ENCODE peak calls at places on chromosomes 16 and 17, in five cellular contexts. One of them, this sample, is unnamed.

GRCh38 chr16:59632266-59632855 is 898.2 kb upstream of the GOT2 start:
- DNase-seq in tibial artery: no peak
- DNase-seq in effector memory CD4-positive, alpha-beta T cell: no peak
- DNase-seq in PC-3: no peak
- DNase-seq in body of pancreas: no peak
- DNase-seq in this sample: no peak

GRCh38 chr16:75420987-75421819 is 12.1 kb downstream of the CFDP1 start:
- DNase-seq in tibial artery: peak; percentile 70
- DNase-seq in effector memory CD4-positive, alpha-beta T cell: no peak
- DNase-seq in PC-3: no peak
- DNase-seq in body of pancreas: peak; percentile 50
- DNase-seq in this sample: peak; percentile 54

GRCh38 chr17:75927286-75927922 is 13.4 kb downstream of the FBF1 start:
- DNase-seq in tibial artery: no peak
- DNase-seq in effector memory CD4-positive, alpha-beta T cell: no peak
- DNase-seq in PC-3: no peak
- DNase-seq in body of pancreas: no peak
- DNase-seq in this sample: peak; percentile 82

GRCh38 chr16:31010539-31010938 is at the start of gene STX1B:
- DNase-seq in tibial artery: no peak
- DNase-seq in effector memory CD4-positive, alpha-beta T cell: peak; percentile 6
- DNase-seq in PC-3: no peak
- DNase-seq in body of pancreas: no peak
- DNase-seq in this sample: no peak

GRCh38 chr16:50624449-50624782 is 56.7 kb downstream of the SNX20 start:
- DNase-seq in tibial artery: no peak
- DNase-seq in effector memory CD4-positive, alpha-beta T cell: no peak
- DNase-seq in PC-3: no peak
- DNase-seq in body of pancreas: no peak
- DNase-seq in this sample: no peak

GRCh38 chr17:45381001-45381400 is 51.7 kb downstream of the ARHGAP27 start:
- DNase-seq in tibial artery: no peak
- DNase-seq in effector memory CD4-positive, alpha-beta T cell: no peak
- DNase-seq in PC-3: no peak
- DNase-seq in body of pancreas: no peak
- DNase-seq in this sample: peak; percentile 40

GRCh38 chr17:73404246-73404645 is 92.4 kb upstream of the CDC42EP4 start:
- DNase-seq in tibial artery: no peak
- DNase-seq in effector memory CD4-positive, alpha-beta T cell: no peak
- DNase-seq in PC-3: no peak
- DNase-seq in body of pancreas: no peak
- DNase-seq in this sample: no peak

GRCh38 chr16:28880955-28881354 is 2.7 kb downstream of the ATP2A1 start:
- DNase-seq in tibial artery: no peak
- DNase-seq in effector memory CD4-positive, alpha-beta T cell: no peak
- DNase-seq in PC-3: no peak
- DNase-seq in body of pancreas: no peak
- DNase-seq in this sample: no peak

GRCh38 chr16:73232555-73233422 is 184.9 kb upstream of the ZFHX3 start:
- DNase-seq in tibial artery: no peak
- DNase-seq in effector memory CD4-positive, alpha-beta T cell: no peak
- DNase-seq in PC-3: peak; percentile 7
- DNase-seq in body of pancreas: peak; percentile 50
- DNase-seq in this sample: no peak

GRCh38 chr17:58275417-58275816 is 5.3 kb downstream of the MPO start:
- DNase-seq in tibial artery: no peak
- DNase-seq in effector memory CD4-positive, alpha-beta T cell: no peak
- DNase-seq in PC-3: no peak
- DNase-seq in body of pancreas: no peak
- DNase-seq in this sample: no peak

GRCh38 chr16:32116080-32116479 is 137.0 kb upstream of the TP53TG3D start:
- DNase-seq in tibial artery: peak; percentile 19
- DNase-seq in effector memory CD4-positive, alpha-beta T cell: no peak
- DNase-seq in PC-3: no peak
- DNase-seq in body of pancreas: no peak
- DNase-seq in this sample: no peak

GRCh38 chr16:81457326-81458133 is 12.9 kb downstream of the CMIP start:
- DNase-seq in tibial artery: no peak
- DNase-seq in effector memory CD4-positive, alpha-beta T cell: no peak
- DNase-seq in PC-3: no peak
- DNase-seq in body of pancreas: no peak
- DNase-seq in this sample: peak; percentile 54

DNA sequence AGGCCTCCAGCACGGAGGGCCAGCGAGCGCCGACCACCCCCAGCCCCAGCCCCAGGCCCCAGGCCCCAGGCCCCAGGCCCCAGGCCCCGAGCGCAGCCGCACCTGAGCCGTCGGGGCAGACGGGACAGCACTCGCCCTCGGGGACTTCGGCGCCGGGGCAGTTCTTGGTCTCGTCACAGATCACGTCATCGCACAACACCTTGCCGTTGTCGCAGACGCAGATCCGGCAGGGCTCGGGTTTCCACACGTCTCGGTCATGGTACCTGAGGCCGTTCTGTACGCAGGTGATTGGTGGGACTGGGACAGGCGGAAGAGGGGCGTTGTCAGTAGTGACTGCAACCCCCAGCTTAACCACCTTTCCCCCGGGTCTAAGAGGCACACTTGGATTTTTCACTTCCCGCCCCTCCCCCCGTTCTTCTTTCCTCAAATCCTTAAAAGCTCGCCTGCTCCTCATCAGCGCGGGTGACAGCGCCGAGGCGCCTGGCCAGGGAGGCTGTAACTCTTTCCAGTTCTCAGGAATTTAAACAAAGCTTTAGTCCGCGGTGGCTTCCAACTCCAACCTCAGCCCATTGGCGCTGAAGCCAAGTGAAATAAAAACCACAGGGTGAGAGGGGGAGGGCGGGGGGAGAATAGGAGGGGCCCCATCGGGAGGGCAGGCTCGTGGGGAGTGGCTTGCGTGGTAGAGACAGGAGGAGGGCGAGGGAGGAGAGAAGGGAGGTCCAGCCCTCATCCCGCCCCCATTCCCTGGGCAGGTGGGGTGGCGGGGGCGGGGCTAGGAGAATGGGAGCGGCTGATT is 1.6 kb downstream of the COL1A1 start:
- DNase-seq in tibial artery: peak; percentile 99
- DNase-seq in effector memory CD4-positive, alpha-beta T cell: peak; percentile 73
- DNase-seq in PC-3: peak; percentile 96
- DNase-seq in body of pancreas: peak; percentile 85
- DNase-seq in this sample: peak; percentile 90
- H3K4me3 ChIP-seq in tibial artery: peak overlapping the region; percentile 89
- H3K4me3 ChIP-seq in effector memory CD4-positive, alpha-beta T cell: peak overlapping the region; percentile 53
- H3K4me3 ChIP-seq in PC-3: peak overlapping the region; percentile 69
- H3K4me3 ChIP-seq in body of pancreas: no peak overlapping the region
- H3K4me3 ChIP-seq in this sample: peak overlapping the region; percentile 50

GRCh38 chr17:36730095-36730808 is 128.9 kb downstream of the MRM1 start:
- DNase-seq in tibial artery: no peak
- DNase-seq in effector memory CD4-positive, alpha-beta T cell: no peak
- DNase-seq in PC-3: no peak
- DNase-seq in body of pancreas: no peak
- DNase-seq in this sample: no peak
- H3K27me3 ChIP-seq in tibial artery: peaks cover 76% of the 10 kb centered on the region
- H3K27me3 ChIP-seq in effector memory CD4-positive, alpha-beta T cell: no peaks in the 10 kb centered on the region
- H3K27me3 ChIP-seq in PC-3: no peaks in the 10 kb centered on the region
- H3K27me3 ChIP-seq in body of pancreas: no peaks in the 10 kb centered on the region
- H3K27me3 ChIP-seq in this sample: peaks cover 33% of the 10 kb centered on the region

GRCh38 chr17:1504866-1505265 is 11.5 kb downstream of the INPP5K start:
- DNase-seq in tibial artery: no peak
- DNase-seq in effector memory CD4-positive, alpha-beta T cell: no peak
- DNase-seq in PC-3: no peak
- DNase-seq in body of pancreas: no peak
- DNase-seq in this sample: no peak
- H3K36me3 ChIP-seq in tibial artery: peaks cover 77% of the 10 kb centered on the region
- H3K36me3 ChIP-seq in effector memory CD4-positive, alpha-beta T cell: peaks cover 36% of the 10 kb centered on the region
- H3K36me3 ChIP-seq in PC-3: no peaks in the 10 kb centered on the region
- H3K36me3 ChIP-seq in body of pancreas: peaks cover 3% of the 10 kb centered on the region
- H3K36me3 ChIP-seq in this sample: peaks cover 9% of the 10 kb centered on the region

DNA sequence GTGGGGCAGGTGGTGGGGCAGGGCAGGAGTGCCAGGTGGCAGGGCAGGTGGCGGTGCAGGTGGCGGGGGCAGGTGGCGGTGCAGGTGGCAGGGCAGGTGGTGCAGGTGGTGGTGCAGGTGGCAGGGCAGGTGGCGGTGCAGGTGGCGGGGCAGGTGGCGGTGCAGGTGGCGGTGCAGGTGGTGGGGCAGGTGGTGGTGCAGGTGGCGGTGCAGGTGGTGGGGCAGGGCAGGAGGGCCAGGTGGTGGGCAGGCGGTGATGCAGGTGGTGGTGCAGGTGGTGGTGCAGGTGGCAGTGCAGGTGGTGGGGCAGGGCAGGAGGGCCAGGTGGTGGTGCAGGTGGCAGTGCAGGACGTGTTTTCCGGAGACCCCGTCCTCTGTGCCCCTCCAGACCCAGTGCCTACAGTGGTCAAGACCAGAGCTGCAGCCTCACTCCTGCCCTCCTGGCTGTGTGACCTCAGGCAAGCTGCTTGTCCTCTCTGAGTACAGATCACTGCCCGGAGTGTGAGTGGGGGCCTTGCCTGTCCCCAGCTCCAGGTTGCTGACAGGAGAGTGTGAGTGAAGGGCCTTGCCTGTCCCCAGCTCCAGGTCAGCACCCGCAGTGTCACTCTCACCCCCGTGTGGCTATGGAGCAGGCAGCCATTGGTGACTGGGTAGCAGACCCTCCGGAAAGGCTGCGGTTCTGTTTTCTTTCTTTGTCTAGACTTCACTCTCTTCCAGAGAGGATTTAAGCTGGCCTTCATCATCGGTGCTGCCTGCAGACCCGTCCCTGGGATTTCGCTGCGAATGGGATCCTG is 16.1 kb upstream of the NPTX1 start:
- DNase-seq in tibial artery: no peak
- DNase-seq in effector memory CD4-positive, alpha-beta T cell: no peak
- DNase-seq in PC-3: no peak
- DNase-seq in body of pancreas: no peak
- DNase-seq in this sample: no peak
- H3K4me3 ChIP-seq in tibial artery: no peak overlapping the region
- H3K4me3 ChIP-seq in effector memory CD4-positive, alpha-beta T cell: no peak overlapping the region
- H3K4me3 ChIP-seq in PC-3: no peak overlapping the region
- H3K4me3 ChIP-seq in body of pancreas: no peak overlapping the region
- H3K4me3 ChIP-seq in this sample: no peak overlapping the region

DNA sequence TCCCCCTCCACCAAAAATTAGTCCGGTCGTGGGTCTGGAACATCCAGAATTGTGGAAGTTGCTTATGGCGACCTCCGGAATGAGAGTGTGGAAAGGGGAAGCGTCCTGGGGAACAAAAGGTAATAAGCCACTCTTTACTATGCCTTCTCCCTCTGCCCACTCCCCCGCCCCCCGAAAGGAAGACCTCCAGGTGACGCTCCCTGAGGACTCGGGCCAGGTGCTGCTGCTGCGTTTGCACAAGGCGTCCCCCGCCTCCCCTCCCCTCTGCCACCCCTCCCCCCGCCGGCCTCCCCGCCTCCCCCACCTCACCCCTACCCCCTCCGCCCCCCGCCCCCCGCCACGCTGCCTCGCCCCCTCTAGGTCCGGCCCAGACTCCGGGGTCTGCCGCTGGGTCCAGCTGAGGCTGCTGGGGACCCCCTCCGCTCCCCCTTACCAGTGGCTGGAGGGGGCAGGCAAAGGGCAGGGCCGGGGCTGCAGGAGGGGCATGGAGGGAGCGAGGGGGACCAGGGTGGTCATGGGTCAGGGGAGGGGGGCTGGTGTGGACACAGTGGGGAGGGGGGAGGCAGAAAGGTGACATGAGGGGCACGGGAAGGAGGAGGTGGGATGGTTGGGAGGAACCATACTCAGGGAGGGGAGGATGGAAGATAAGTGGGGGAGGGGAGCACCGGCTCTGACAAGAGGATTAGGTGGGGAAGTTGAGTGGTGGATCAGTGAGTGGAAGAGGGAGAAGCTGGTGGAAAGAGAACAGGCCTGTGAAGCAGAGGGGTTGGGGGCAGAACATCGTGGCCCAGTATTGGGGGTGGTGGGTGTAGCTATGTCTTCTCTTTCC is 23.5 kb downstream of the ALOX12B start:
- DNase-seq in tibial artery: no peak
- DNase-seq in effector memory CD4-positive, alpha-beta T cell: no peak
- DNase-seq in PC-3: no peak
- DNase-seq in body of pancreas: no peak
- DNase-seq in this sample: no peak
- H3K27me3 ChIP-seq in tibial artery: peaks cover 71% of the 10 kb centered on the region
- H3K27me3 ChIP-seq in effector memory CD4-positive, alpha-beta T cell: peaks cover 13% of the 10 kb centered on the region
- H3K27me3 ChIP-seq in PC-3: no peaks in the 10 kb centered on the region
- H3K27me3 ChIP-seq in body of pancreas: peaks cover 13% of the 10 kb centered on the region
- H3K27me3 ChIP-seq in this sample: peaks cover 10% of the 10 kb centered on the region

This sample was measured in bronchial epithelial cell.